ENCODE peak calls at places on chromosomes 1 and 21, in five cellular contexts. R is EH, K is BJ, Y is T follicular helper cell, Z is activated T-helper 1 cell treated with Interleukin-2 at 50 U/mL for 16 hours. Q is an unnamed sample.

GRCh38 chr1:154342836-154343472 is 17.6 kb downstream of the ATP8B2 start:
- DNase-seq in R (no peak), Y (peak), Z (peak), K (no peak), Q (no peak)

GRCh38 chr21:14259669-14260458 is 43.9 kb downstream of the RBM11 start:
- DNase-seq in R (peak), Y (no peak), K (no peak), Z (no peak), Q (peak)

GRCh38 chr21:38244885-38245869 is 11.6 kb upstream of the KCNJ15 start:
- DNase-seq in R (peak), Z (peak), Y (peak), K (peak), Q (peak)

GRCh38 chr1:64013395-64013794 is 190.0 kb upstream of the UBE2U start:
- DNase-seq in Z (no peak), Y (no peak), R (no peak), K (no peak), Q (no peak)

GRCh38 chr21:26506951-26507350 is 66.1 kb downstream of the CYYR1 start:
- DNase-seq in R (peak), Y (no peak), Z (no peak), K (no peak), Q (no peak)

GRCh38 chr1:100657876-100658715 is 61.4 kb upstream of the VCAM1 start:
- DNase-seq in Z (no peak), Y (no peak), K (no peak), R (peak), Q (no peak)

GRCh38 chr21:17775431-17776126 is 43.6 kb downstream of the C21orf91 start:
- DNase-seq in R (no peak), K (no peak), Z (peak), Y (peak), Q (no peak)

GRCh38 chr1:153770812-153771211 is 4.4 kb upstream of the SLC27A3 start:
- DNase-seq in Y (no peak), Z (no peak), K (no peak), R (no peak), Q (no peak)

GRCh38 chr21:35179990-35180557 is 131.0 kb upstream of the RUNX1 start:
- DNase-seq in Z (no peak), K (peak), R (peak), Y (no peak), Q (peak)

GRCh38 chr1:244205171-244205570 is 154.1 kb downstream of the ZBTB18 start:
- DNase-seq in Z (no peak), K (no peak), R (peak), Y (no peak), Q (no peak)

GRCh38 chr1:154176341-154176740 is 15.6 kb downstream of the TPM3 start:
- DNase-seq in Y (no peak), Z (no peak), R (peak), K (no peak), Q (peak)

GRCh38 chr1:103333141-103333540 is 192.4 kb upstream of the RNPC3 start:
- DNase-seq in R (no peak), Y (no peak), Z (no peak), K (no peak), Q (no peak)

GRCh38 chr1:157517026-157517425 is 35.3 kb downstream of the FCRL5 start:
- DNase-seq in K (no peak), R (no peak), Y (no peak), Z (no peak), Q (no peak)

GRCh38 chr1:28518745-28519341 is 13.0 kb downstream of the RCC1 start:
- DNase-seq in Z (no peak), K (no peak), Y (no peak), R (peak), Q (peak)

GRCh38 chr1:14345925-14346550 is 252.4 kb upstream of the KAZN start:
- DNase-seq in R (no peak), K (no peak), Y (no peak), Z (no peak), Q (no peak)

GRCh38 chr1:186420923-186421322 is 40.0 kb downstream of the PDC start:
- DNase-seq in Z (no peak), Y (no peak), K (peak), R (peak), Q (no peak)

Q was measured in HFFc6.